ENCODE peak calls at places on chromosomes 7 and 10, in six cellular contexts. C is choroid plexus epithelial cell, P is foreskin fibroblast, V is body of pancreas, T is thyroid gland, S is lung. L is an unnamed sample.

GRCh38 chr7:151732834-151733585 is 143.9 kb downstream of the PRKAG2 start:
- DNase-seq in S (no peak), P (no peak), T (no peak), C (no peak), V (no peak), L (no peak)

GRCh38 chr10:11557967-11558366 is 53.5 kb downstream of the USP6NL start:
- DNase-seq in T (no peak), C (no peak), V (no peak), P (no peak), S (no peak), L (no peak)

GRCh38 chr10:7872041-7872442 is 53.7 kb downstream of the TAF3 start:
- DNase-seq in C (peak; percentile 34), P (peak; percentile 30), V (no peak), S (no peak), T (no peak), L (peak; percentile 27)

GRCh38 chr7:36318116-36318515 is 71.5 kb upstream of the ANLN start:
- DNase-seq in C (no peak), V (no peak), S (peak; percentile 18), T (no peak), P (no peak), L (no peak)

GRCh38 chr10:6647811-6648526 is 67.9 kb upstream of the PRKCQ start:
- DNase-seq in T (peak; percentile 66), S (peak; percentile 44), C (peak; percentile 17), P (peak; percentile 16), V (peak; percentile 48), L (peak; percentile 14)

GRCh38 chr7:50552921-50553320 is 12.3 kb downstream of the DDC start:
- DNase-seq in C (peak; percentile 77), P (peak; percentile 73), T (no peak), V (no peak), S (no peak), L (peak; percentile 59)

GRCh38 chr10:72067463-72068125 is 20.8 kb downstream of the SPOCK2 start:
- DNase-seq in T (no peak), P (no peak), S (no peak), C (no peak), V (no peak), L (no peak)

GRCh38 chr10:96548589-96548988 is 34.9 kb upstream of the TLL2 start:
- DNase-seq in T (peak; percentile 97), S (no peak), P (no peak), V (peak; percentile 35), C (no peak), L (no peak)

GRCh38 chr10:66837335-66837734 is 88.5 kb upstream of the LRRTM3 start:
- DNase-seq in V (no peak), C (peak; percentile 40), T (no peak), S (no peak), P (peak; percentile 36), L (no peak)

GRCh38 chr10:70679498-70679897 is 7.2 kb downstream of the ADAMTS14 start:
- DNase-seq in T (no peak), V (peak; percentile 20), C (no peak), P (peak; percentile 96), S (no peak), L (peak; percentile 92)

GRCh38 chr10:25858076-25858475 is 76.0 kb upstream of the MYO3A start:
- DNase-seq in S (no peak), P (no peak), C (no peak), T (no peak), V (no peak), L (no peak)

GRCh38 chr10:132933308-132934042 is 8.9 kb downstream of the CFAP46 start:
- DNase-seq in T (no peak), V (no peak), S (no peak), P (no peak), C (no peak), L (no peak)

GRCh38 chr7:2821842-2822507 is 22.1 kb downstream of the GNA12 start:
- DNase-seq in P (peak; percentile 88), V (no peak), T (no peak), C (peak; percentile 88), S (no peak), L (peak; percentile 88)

GRCh38 chr10:131938681-131939080 is 37.9 kb downstream of the PPP2R2D start:
- DNase-seq in S (no peak), P (peak; percentile 73), T (no peak), C (no peak), V (no peak), L (no peak)

GRCh38 chr10:125955766-125956165 is 59.4 kb downstream of the FANK1 start:
- DNase-seq in C (no peak), T (no peak), P (no peak), V (no peak), S (no peak), L (no peak)

GRCh38 chr10:125951290-125951689 is 54.9 kb downstream of the FANK1 start:
- DNase-seq in T (no peak), V (no peak), S (no peak), P (no peak), C (no peak), L (no peak)

GRCh38 chr10:125953778-125954385 is 57.5 kb downstream of the FANK1 start:
- DNase-seq in V (no peak), S (no peak), P (no peak), C (no peak), T (no peak), L (no peak)
- TF ChIP-seq CTCF in V (no peak), S (no peak), P (no peak), C (no peak), T (no peak), L (no peak)

GRCh38 chr7:90723233-90723632 is 127.1 kb downstream of the CDK14 start:
- DNase-seq in V (no peak), C (no peak), S (no peak), T (no peak), P (no peak), L (no peak)
- H3K4me3 ChIP-seq in V (no peak overlapping the region), C (no peak overlapping the region), S (no peak overlapping the region), T (no peak overlapping the region), P (no peak overlapping the region), L (no peak overlapping the region)

GRCh38 chr10:109427421-109427820 is 495.9 kb downstream of the XPNPEP1 start:
- DNase-seq in P (peak; percentile 40), S (no peak), V (no peak), C (peak; percentile 2), T (no peak), L (no peak)
- TF ChIP-seq CTCF in P (peak; percentile 41), S (no peak), V (no peak), C (no peak), T (no peak), L (no peak)

DNA sequence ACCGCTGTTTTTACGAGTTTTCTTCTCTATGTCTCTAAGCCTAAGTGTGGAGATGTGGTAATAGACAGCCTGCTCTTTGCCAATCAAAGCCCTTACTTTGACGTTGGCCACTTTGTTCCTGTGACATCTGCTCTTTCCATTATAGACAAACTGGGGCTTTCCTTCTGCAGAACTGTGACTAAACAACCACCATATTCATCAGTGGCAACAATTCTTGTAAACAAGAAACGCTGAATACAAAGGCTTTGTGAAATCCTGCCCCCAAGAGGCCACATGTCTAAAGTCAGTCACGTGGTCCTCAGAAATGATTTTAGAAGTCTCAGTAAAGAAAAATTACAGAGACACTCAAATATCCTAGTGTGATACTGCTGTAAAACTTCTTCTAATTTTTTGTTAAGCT is 59.6 kb upstream of the CAPZA2 start:
- DNase-seq in T (peak; percentile 19), P (peak; percentile 83), V (peak; percentile 52), S (no peak), C (peak; percentile 81), L (peak; percentile 83)
- H3K4me3 ChIP-seq in T (no peak overlapping the region), P (no peak overlapping the region), V (no peak overlapping the region), S (no peak overlapping the region), C (no peak overlapping the region), L (no peak overlapping the region)

GRCh38 chr7:65750511-65751344 is 122.1 kb upstream of the VKORC1L1 start:
- DNase-seq in P (peak; percentile 97), V (peak; percentile 91), C (peak; percentile 90), T (peak; percentile 89), S (peak; percentile 91), L (peak; percentile 73)
- TF ChIP-seq CTCF in P (no peak), V (peak; percentile 46), C (no peak), T (no peak), S (no peak), L (no peak)

GRCh38 chr10:92699518-92700272 is 9.9 kb downstream of the HHEX start:
- DNase-seq in P (peak; percentile 74), S (no peak), T (peak; percentile 68), C (peak; percentile 47), V (no peak), L (peak; percentile 43)
- H3K4me3 ChIP-seq in P (peak overlapping the region; percentile 39), S (no peak overlapping the region), T (peak overlapping the region; percentile 15), C (peak overlapping the region; percentile 62), V (no peak overlapping the region), L (peak overlapping the region; percentile 54)

DNA sequence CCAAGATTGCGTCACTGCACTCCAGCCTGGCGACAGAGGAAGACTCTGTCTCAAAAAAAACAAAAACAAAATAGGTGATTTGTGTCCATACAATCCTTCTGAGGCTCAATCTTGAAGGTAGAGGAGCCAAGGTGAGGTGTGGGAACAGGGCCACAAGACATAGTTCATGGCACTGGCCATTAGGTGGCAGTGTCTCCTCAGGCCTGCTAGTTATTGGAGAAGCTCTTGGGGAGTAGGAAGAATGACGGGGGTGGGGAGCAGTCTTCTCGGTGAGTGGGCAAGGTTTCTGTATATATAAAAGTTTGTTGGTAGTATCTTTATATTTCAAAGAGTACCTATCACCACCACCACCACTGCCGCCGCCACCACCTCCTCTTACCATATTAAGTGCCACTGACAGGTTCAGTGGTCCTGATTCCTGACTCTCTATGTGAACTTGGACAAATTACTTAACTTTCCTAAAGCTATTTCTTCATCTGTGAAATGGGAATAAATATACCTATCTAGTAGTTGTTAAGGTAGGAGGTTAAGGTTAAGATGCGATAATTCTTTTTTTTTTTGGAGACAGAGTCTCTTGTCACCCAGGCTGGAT is 24.0 kb downstream of the CCSER2 start:
- DNase-seq in S (peak; percentile 60), P (peak; percentile 61), C (peak; percentile 85), V (peak; percentile 70), T (peak; percentile 70), L (peak; percentile 71)
- TF ChIP-seq CTCF in S (peak; percentile 49), P (peak; percentile 82), C (peak; percentile 93), V (peak; percentile 67), T (peak; percentile 65), L (peak; percentile 94)

L was measured in fibroblast of mammary gland.